ENCODE peak calls at places on chromosomes 12 and 14, in five cellular contexts. One of them, this sample, is unnamed.

GRCh38 chr14:52949711-52950409 is 990 bp downstream of the FERMT2 start:
- DNase-seq in lung: peak; percentile 49
- DNase-seq in heart left ventricle: no peak
- DNase-seq in right lobe of liver: no peak
- DNase-seq in fibroblast of lung: peak; percentile 70
- DNase-seq in this sample: no peak

GRCh38 chr12:31362115-31362758 is 36.3 kb upstream of the SINHCAF start:
- DNase-seq in lung: no peak
- DNase-seq in heart left ventricle: no peak
- DNase-seq in right lobe of liver: no peak
- DNase-seq in fibroblast of lung: no peak
- DNase-seq in this sample: no peak

GRCh38 chr12:6201199-6201608 is 1.0 kb downstream of the CD9 start:
- DNase-seq in lung: no peak
- DNase-seq in heart left ventricle: peak; percentile 43
- DNase-seq in right lobe of liver: peak; percentile 60
- DNase-seq in fibroblast of lung: no peak
- DNase-seq in this sample: no peak

GRCh38 chr12:53664191-53664590 is 11.7 kb downstream of the ATP5MC2 start:
- DNase-seq in lung: no peak
- DNase-seq in heart left ventricle: no peak
- DNase-seq in right lobe of liver: no peak
- DNase-seq in fibroblast of lung: no peak
- DNase-seq in this sample: no peak

GRCh38 chr12:80257920-80258319 is 158.6 kb downstream of the OTOGL start:
- DNase-seq in lung: no peak
- DNase-seq in heart left ventricle: no peak
- DNase-seq in right lobe of liver: no peak
- DNase-seq in fibroblast of lung: no peak
- DNase-seq in this sample: no peak

GRCh38 chr14:96586056-96586455 is 83.9 kb downstream of the PAPOLA start:
- DNase-seq in lung: no peak
- DNase-seq in heart left ventricle: no peak
- DNase-seq in right lobe of liver: no peak
- DNase-seq in fibroblast of lung: no peak
- DNase-seq in this sample: no peak

GRCh38 chr12:116880817-116881324 is 370 bp downstream of the HRK start:
- DNase-seq in lung: no peak
- DNase-seq in heart left ventricle: peak; percentile 55
- DNase-seq in right lobe of liver: no peak
- DNase-seq in fibroblast of lung: peak; percentile 60
- DNase-seq in this sample: no peak

GRCh38 chr12:95611676-95612309 is 60.5 kb upstream of the USP44 start:
- DNase-seq in lung: no peak
- DNase-seq in heart left ventricle: no peak
- DNase-seq in right lobe of liver: no peak
- DNase-seq in fibroblast of lung: peak; percentile 75
- DNase-seq in this sample: no peak

GRCh38 chr14:102579696-102580551 is 12.5 kb upstream of the RCOR1 start:
- DNase-seq in lung: no peak
- DNase-seq in heart left ventricle: no peak
- DNase-seq in right lobe of liver: no peak
- DNase-seq in fibroblast of lung: peak; percentile 73
- DNase-seq in this sample: no peak

GRCh38 chr12:58873496-58873895 is 46.8 kb downstream of the LRIG3 start:
- DNase-seq in lung: no peak
- DNase-seq in heart left ventricle: no peak
- DNase-seq in right lobe of liver: no peak
- DNase-seq in fibroblast of lung: peak; percentile 93
- DNase-seq in this sample: no peak

GRCh38 chr14:95482967-95483842 is 33.2 kb downstream of the SYNE3 start:
- DNase-seq in lung: peak; percentile 61
- DNase-seq in heart left ventricle: peak; percentile 79
- DNase-seq in right lobe of liver: peak; percentile 63
- DNase-seq in fibroblast of lung: peak; percentile 94
- DNase-seq in this sample: no peak

GRCh38 chr12:121139301-121139700 is 6.6 kb downstream of the P2RX7 start:
- DNase-seq in lung: no peak
- DNase-seq in heart left ventricle: no peak
- DNase-seq in right lobe of liver: no peak
- DNase-seq in fibroblast of lung: no peak
- DNase-seq in this sample: no peak

GRCh38 chr12:42237052-42237852 is 796 bp downstream of the YAF2 start:
- DNase-seq in lung: peak; percentile 78
- DNase-seq in heart left ventricle: peak; percentile 89
- DNase-seq in right lobe of liver: peak; percentile 81
- DNase-seq in fibroblast of lung: peak; percentile 83
- DNase-seq in this sample: peak; percentile 54

GRCh38 chr12:57134949-57135348 is 6.7 kb downstream of the LRP1 start:
- DNase-seq in lung: no peak
- DNase-seq in heart left ventricle: no peak
- DNase-seq in right lobe of liver: no peak
- DNase-seq in fibroblast of lung: no peak
- DNase-seq in this sample: no peak

GRCh38 chr14:70809238-70810214 is at the start of gene MAP3K9:
- DNase-seq in lung: peak; percentile 95
- DNase-seq in heart left ventricle: peak; percentile 91
- DNase-seq in right lobe of liver: peak; percentile 96
- DNase-seq in fibroblast of lung: peak; percentile 92
- DNase-seq in this sample: peak; percentile 74

GRCh38 chr12:102618197-102618897 is 138.0 kb upstream of the IGF1 start:
- DNase-seq in lung: no peak
- DNase-seq in heart left ventricle: no peak
- DNase-seq in right lobe of liver: no peak
- DNase-seq in fibroblast of lung: no peak
- DNase-seq in this sample: no peak

GRCh38 chr14:30267141-30267540 is 291.8 kb upstream of the G2E3 start:
- DNase-seq in lung: no peak
- DNase-seq in heart left ventricle: no peak
- DNase-seq in right lobe of liver: no peak
- DNase-seq in fibroblast of lung: peak; percentile 62
- DNase-seq in this sample: no peak

GRCh38 chr12:96427269-96427729 is 27.1 kb upstream of the CDK17 start:
- DNase-seq in lung: peak; percentile 36
- DNase-seq in heart left ventricle: peak; percentile 60
- DNase-seq in right lobe of liver: peak; percentile 48
- DNase-seq in fibroblast of lung: peak; percentile 100
- DNase-seq in this sample: no peak

GRCh38 chr12:76763746-76764675 is at the start of gene ZDHHC17:
- DNase-seq in lung: peak; percentile 92
- DNase-seq in heart left ventricle: peak; percentile 93
- DNase-seq in right lobe of liver: peak; percentile 95
- DNase-seq in fibroblast of lung: peak; percentile 89
- DNase-seq in this sample: peak; percentile 86

GRCh38 chr12:120103044-120103338 is 13.6 kb downstream of the RAB35 start:
- DNase-seq in lung: no peak
- DNase-seq in heart left ventricle: no peak
- DNase-seq in right lobe of liver: no peak
- DNase-seq in fibroblast of lung: no peak
- DNase-seq in this sample: no peak

GRCh38 chr12:4987076-4987775 is 56.5 kb upstream of the KCNA5 start:
- DNase-seq in lung: no peak
- DNase-seq in heart left ventricle: no peak
- DNase-seq in right lobe of liver: no peak
- DNase-seq in fibroblast of lung: peak; percentile 12
- DNase-seq in this sample: no peak

GRCh38 chr14:91331761-91332447 is 85.7 kb downstream of the CCDC88C start:
- DNase-seq in lung: peak; percentile 54
- DNase-seq in heart left ventricle: no peak
- DNase-seq in right lobe of liver: peak; percentile 65
- DNase-seq in fibroblast of lung: no peak
- DNase-seq in this sample: no peak

GRCh38 chr12:11834104-11834812 is 184.8 kb downstream of the ETV6 start:
- DNase-seq in lung: no peak
- DNase-seq in heart left ventricle: no peak
- DNase-seq in right lobe of liver: no peak
- DNase-seq in fibroblast of lung: peak; percentile 39
- DNase-seq in this sample: no peak

GRCh38 chr12:71566655-71567054 is 97.0 kb downstream of the ZFC3H1 start:
- DNase-seq in lung: no peak
- DNase-seq in heart left ventricle: no peak
- DNase-seq in right lobe of liver: no peak
- DNase-seq in fibroblast of lung: no peak
- DNase-seq in this sample: no peak
- H3K9me3 ChIP-seq in lung: no peaks in the 10 kb centered on the region
- H3K9me3 ChIP-seq in heart left ventricle: no peaks in the 10 kb centered on the region
- H3K9me3 ChIP-seq in right lobe of liver: no peaks in the 10 kb centered on the region
- H3K9me3 ChIP-seq in fibroblast of lung: no peaks in the 10 kb centered on the region
- H3K9me3 ChIP-seq in this sample: no peaks in the 10 kb centered on the region

GRCh38 chr14:100079606-100080005 is 14.4 kb downstream of the EVL start:
- DNase-seq in lung: no peak
- DNase-seq in heart left ventricle: no peak
- DNase-seq in right lobe of liver: no peak
- DNase-seq in fibroblast of lung: no peak
- DNase-seq in this sample: no peak

GRCh38 chr14:100078216-100078780 is 13.1 kb downstream of the EVL start:
- DNase-seq in lung: no peak
- DNase-seq in heart left ventricle: no peak
- DNase-seq in right lobe of liver: no peak
- DNase-seq in fibroblast of lung: no peak
- DNase-seq in this sample: no peak

GRCh38 chr14:100077441-100077840 is 12.2 kb downstream of the EVL start:
- DNase-seq in lung: no peak
- DNase-seq in heart left ventricle: no peak
- DNase-seq in right lobe of liver: no peak
- DNase-seq in fibroblast of lung: no peak
- DNase-seq in this sample: no peak

GRCh38 chr14:100080206-100080605 is 15.0 kb downstream of the EVL start:
- DNase-seq in lung: no peak
- DNase-seq in heart left ventricle: no peak
- DNase-seq in right lobe of liver: no peak
- DNase-seq in fibroblast of lung: no peak
- DNase-seq in this sample: no peak

GRCh38 chr14:100078997-100079561 is 13.9 kb downstream of the EVL start:
- DNase-seq in lung: no peak
- DNase-seq in heart left ventricle: no peak
- DNase-seq in right lobe of liver: no peak
- DNase-seq in fibroblast of lung: peak; percentile 73
- DNase-seq in this sample: peak; percentile 84
- TF ChIP-seq CTCF in lung: no peak
- TF ChIP-seq CTCF in heart left ventricle: no peak
- TF ChIP-seq CTCF in right lobe of liver: no peak
- TF ChIP-seq CTCF in fibroblast of lung: no peak
- TF ChIP-seq CTCF in this sample: peak; percentile 28

GRCh38 chr14:61409782-61410181 is 88.4 kb downstream of the PRKCH start:
- DNase-seq in lung: no peak
- DNase-seq in heart left ventricle: no peak
- DNase-seq in right lobe of liver: no peak
- DNase-seq in fibroblast of lung: no peak
- DNase-seq in this sample: no peak

GRCh38 chr14:61406670-61407069 is 85.3 kb downstream of the PRKCH start:
- DNase-seq in lung: no peak
- DNase-seq in heart left ventricle: no peak
- DNase-seq in right lobe of liver: no peak
- DNase-seq in fibroblast of lung: no peak
- DNase-seq in this sample: no peak

GRCh38 chr14:61406198-61406597 is 84.8 kb downstream of the PRKCH start:
- DNase-seq in lung: no peak
- DNase-seq in heart left ventricle: no peak
- DNase-seq in right lobe of liver: no peak
- DNase-seq in fibroblast of lung: no peak
- DNase-seq in this sample: no peak

GRCh38 chr14:61404637-61405036 is 83.3 kb downstream of the PRKCH start:
- DNase-seq in lung: no peak
- DNase-seq in heart left ventricle: no peak
- DNase-seq in right lobe of liver: no peak
- DNase-seq in fibroblast of lung: no peak
- DNase-seq in this sample: no peak

DNA sequence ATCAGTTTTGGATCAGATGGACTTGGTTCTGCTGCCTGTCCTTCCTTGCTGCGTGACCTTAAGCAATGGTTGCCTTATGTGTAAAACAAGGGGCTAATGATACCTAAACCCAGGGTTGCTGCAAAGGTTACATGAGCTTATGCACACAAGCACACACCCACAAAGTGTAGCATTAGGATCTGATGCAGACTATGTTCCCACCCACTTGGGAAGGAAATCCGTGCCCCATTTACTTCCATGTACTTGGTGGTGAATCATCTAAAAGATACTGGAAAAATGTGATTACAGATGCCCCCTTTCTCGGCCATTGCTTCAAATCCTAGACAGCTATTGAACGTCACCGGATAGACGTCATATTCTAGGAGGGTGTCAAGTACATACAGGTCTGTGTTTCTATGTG is 87.1 kb downstream of the PRKCH start:
- DNase-seq in lung: no peak
- DNase-seq in heart left ventricle: no peak
- DNase-seq in right lobe of liver: no peak
- DNase-seq in fibroblast of lung: no peak
- DNase-seq in this sample: no peak
- H3K27me3 ChIP-seq in lung: no peaks in the 10 kb centered on the region
- H3K27me3 ChIP-seq in heart left ventricle: no peaks in the 10 kb centered on the region
- H3K27me3 ChIP-seq in right lobe of liver: no peaks in the 10 kb centered on the region
- H3K27me3 ChIP-seq in fibroblast of lung: peaks cover 12% of the 10 kb centered on the region
- H3K27me3 ChIP-seq in this sample: no peaks in the 10 kb centered on the region

GRCh38 chr12:132937476-132937875 is 18.6 kb downstream of the ZNF605 start:
- DNase-seq in lung: no peak
- DNase-seq in heart left ventricle: no peak
- DNase-seq in right lobe of liver: no peak
- DNase-seq in fibroblast of lung: no peak
- DNase-seq in this sample: no peak

GRCh38 chr12:132936163-132936562 is 19.9 kb downstream of the ZNF605 start:
- DNase-seq in lung: no peak
- DNase-seq in heart left ventricle: no peak
- DNase-seq in right lobe of liver: no peak
- DNase-seq in fibroblast of lung: no peak
- DNase-seq in this sample: no peak

GRCh38 chr12:132942611-132943010 is 13.5 kb downstream of the ZNF605 start:
- DNase-seq in lung: no peak
- DNase-seq in heart left ventricle: no peak
- DNase-seq in right lobe of liver: no peak
- DNase-seq in fibroblast of lung: no peak
- DNase-seq in this sample: no peak

GRCh38 chr12:132941336-132941954 is 14.7 kb downstream of the ZNF605 start:
- DNase-seq in lung: no peak
- DNase-seq in heart left ventricle: no peak
- DNase-seq in right lobe of liver: no peak
- DNase-seq in fibroblast of lung: no peak
- DNase-seq in this sample: no peak

DNA sequence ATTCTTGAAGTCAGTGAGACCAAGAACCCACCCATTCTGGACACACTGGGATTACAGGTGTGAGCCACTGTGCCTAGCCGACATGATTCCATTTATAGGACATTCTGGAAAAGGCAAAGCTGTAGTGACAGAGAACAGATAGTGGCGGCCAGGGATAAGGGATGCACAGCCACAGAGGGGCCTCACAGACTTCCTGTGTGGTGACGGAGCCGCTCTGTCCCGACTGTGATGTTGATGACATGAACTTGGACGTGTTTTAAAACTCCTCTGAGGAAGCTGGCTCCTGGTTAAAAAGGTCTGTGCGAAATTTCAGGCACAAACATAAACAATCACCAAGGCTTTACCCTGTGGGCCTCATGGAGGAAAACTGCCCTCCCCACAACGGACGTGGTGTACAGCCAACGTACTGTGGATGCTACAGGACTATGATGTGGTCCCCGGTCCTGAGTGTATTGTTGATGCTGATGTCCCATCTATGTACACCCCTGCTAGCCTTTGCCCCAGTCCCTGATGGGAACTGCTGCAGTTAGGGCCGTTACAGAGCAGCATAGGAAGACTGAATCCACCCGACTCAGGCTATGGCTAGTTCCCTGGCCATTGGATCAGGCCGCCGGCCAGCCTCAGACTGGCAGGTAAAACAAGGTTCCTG is 15.9 kb downstream of the ZNF605 start:
- DNase-seq in lung: no peak
- DNase-seq in heart left ventricle: no peak
- DNase-seq in right lobe of liver: no peak
- DNase-seq in fibroblast of lung: no peak
- DNase-seq in this sample: no peak
- H3K9me3 ChIP-seq in lung: no peaks in the 10 kb centered on the region
- H3K9me3 ChIP-seq in heart left ventricle: no peaks in the 10 kb centered on the region
- H3K9me3 ChIP-seq in right lobe of liver: peaks cover 45% of the 10 kb centered on the region
- H3K9me3 ChIP-seq in fibroblast of lung: peaks cover 9% of the 10 kb centered on the region
- H3K9me3 ChIP-seq in this sample: peaks cover 47% of the 10 kb centered on the region

This sample was measured in CD4-positive, alpha-beta T cell.